ENCODE peak calls at places on chromosomes 2 and 18, in seven cellular contexts. R is mammary epithelial cell, W is body of pancreas, H is tibial artery, J is foreskin fibroblast, L is lung, E is AG04449. A is an unnamed sample.

GRCh38 chr18:59498687-59499086 is 139.6 kb upstream of the LMAN1 start:
- DNase-seq in R (no peak), W (no peak), H (no peak), J (no peak), L (no peak), E (no peak), A (no peak)

GRCh38 chr2:216603010-216603883 is 30.0 kb upstream of the IGFBP2 start:
- DNase-seq in R (peak; percentile 63), W (peak; percentile 79), H (no peak), J (no peak), L (no peak), E (no peak), A (no peak)

GRCh38 chr2:118430510-118431187 is 342.4 kb downstream of the INSIG2 start:
- DNase-seq in R (peak; percentile 88), W (no peak), H (no peak), J (peak; percentile 79), L (no peak), E (no peak), A (no peak)

GRCh38 chr18:45998244-45998643 is 31.1 kb upstream of the EPG5 start:
- DNase-seq in R (no peak), W (no peak), H (no peak), J (no peak), L (no peak), E (no peak), A (no peak)

GRCh38 chr2:197828464-197829135 is 24.2 kb downstream of the PLCL1 start:
- DNase-seq in R (no peak), W (no peak), H (no peak), J (peak; percentile 80), L (no peak), E (no peak), A (no peak)

GRCh38 chr2:26477126-26477910 is 606 bp downstream of the OTOF start:
- DNase-seq in R (no peak), W (no peak), H (no peak), J (no peak), L (no peak), E (no peak), A (no peak)

GRCh38 chr18:75529394-75529793 is 101.9 kb upstream of the SMIM21 start:
- DNase-seq in R (no peak), W (no peak), H (no peak), J (no peak), L (no peak), E (no peak), A (no peak)

GRCh38 chr2:64581777-64582539 is 57.8 kb downstream of the AFTPH start:
- DNase-seq in R (no peak), W (no peak), H (no peak), J (no peak), L (no peak), E (no peak), A (no peak)

GRCh38 chr18:7677001-7677400 is 109.9 kb downstream of the PTPRM start:
- DNase-seq in R (no peak), W (no peak), H (no peak), J (no peak), L (no peak), E (no peak), A (no peak)

GRCh38 chr2:12501469-12502147 is 215.1 kb upstream of the TRIB2 start:
- DNase-seq in R (peak; percentile 30), W (no peak), H (peak; percentile 68), J (peak; percentile 55), L (no peak), E (no peak), A (peak; percentile 49)

GRCh38 chr2:230664128-230664527 is 48.5 kb upstream of the CAB39 start:
- DNase-seq in R (no peak), W (no peak), H (no peak), J (peak; percentile 75), L (no peak), E (no peak), A (no peak)

GRCh38 chr2:219748673-219749570 is 121.5 kb downstream of the SLC4A3 start:
- DNase-seq in R (no peak), W (no peak), H (no peak), J (no peak), L (no peak), E (no peak), A (no peak)

GRCh38 chr2:217928324-217929293 is 74.2 kb downstream of the TNS1 start:
- DNase-seq in R (no peak), W (peak; percentile 25), H (peak; percentile 89), J (no peak), L (peak; percentile 92), E (no peak), A (peak; percentile 89)

GRCh38 chr2:111624401-111625156 is 259.4 kb downstream of the ANAPC1 start:
- DNase-seq in R (peak; percentile 80), W (no peak), H (no peak), J (peak; percentile 83), L (no peak), E (peak; percentile 60), A (no peak)

GRCh38 chr2:47904903-47905453 is 1.3 kb downstream of the FBXO11 start:
- DNase-seq in R (peak; percentile 21), W (peak; percentile 43), H (peak; percentile 70), J (no peak), L (peak; percentile 35), E (no peak), A (no peak)

GRCh38 chr2:177983183-177983788 is 89.3 kb downstream of the PDE11A start:
- DNase-seq in R (peak; percentile 36), W (peak; percentile 51), H (no peak), J (peak; percentile 32), L (no peak), E (no peak), A (no peak)

GRCh38 chr2:59449264-59449663 is 1104.2 kb downstream of the BCL11A start:
- DNase-seq in R (peak; percentile 19), W (peak; percentile 21), H (no peak), J (no peak), L (no peak), E (no peak), A (no peak)
- TF ChIP-seq CTCF in R (no peak), W (peak; percentile 28), H (no peak), J (no peak), L (no peak), E (no peak), A (no peak)

GRCh38 chr2:240170354-240170735 is 29.9 kb upstream of the OTOS start:
- DNase-seq in R (no peak), W (no peak), H (peak; percentile 11), J (no peak), L (no peak), E (no peak), A (no peak)

GRCh38 chr2:240168546-240169361 is 28.3 kb upstream of the OTOS start:
- DNase-seq in R (no peak), W (no peak), H (peak; percentile 38), J (no peak), L (no peak), E (no peak), A (no peak)

GRCh38 chr2:240172071-240172895 is 31.8 kb upstream of the OTOS start:
- DNase-seq in R (no peak), W (no peak), H (peak; percentile 44), J (no peak), L (no peak), E (no peak), A (no peak)

GRCh38 chr2:240169486-240170353 is 29.3 kb upstream of the OTOS start:
- DNase-seq in R (no peak), W (no peak), H (peak; percentile 47), J (no peak), L (no peak), E (no peak), A (no peak)

GRCh38 chr2:240170883-240171282 is 30.4 kb upstream of the OTOS start:
- DNase-seq in R (no peak), W (no peak), H (peak; percentile 10), J (no peak), L (no peak), E (no peak), A (no peak)
- TF ChIP-seq CTCF in R (no peak), W (no peak), H (no peak), J (no peak), L (no peak), E (no peak), A (no peak)

GRCh38 chr2:174350018-174350417 is 15.3 kb downstream of the SP9 start:
- DNase-seq in R (no peak), W (no peak), H (no peak), J (peak; percentile 38), L (no peak), E (no peak), A (no peak)
- TF ChIP-seq CTCF in R (peak; percentile 16), W (peak; percentile 7), H (no peak), J (peak; percentile 30), L (no peak), E (peak; percentile 42), A (no peak)

DNA sequence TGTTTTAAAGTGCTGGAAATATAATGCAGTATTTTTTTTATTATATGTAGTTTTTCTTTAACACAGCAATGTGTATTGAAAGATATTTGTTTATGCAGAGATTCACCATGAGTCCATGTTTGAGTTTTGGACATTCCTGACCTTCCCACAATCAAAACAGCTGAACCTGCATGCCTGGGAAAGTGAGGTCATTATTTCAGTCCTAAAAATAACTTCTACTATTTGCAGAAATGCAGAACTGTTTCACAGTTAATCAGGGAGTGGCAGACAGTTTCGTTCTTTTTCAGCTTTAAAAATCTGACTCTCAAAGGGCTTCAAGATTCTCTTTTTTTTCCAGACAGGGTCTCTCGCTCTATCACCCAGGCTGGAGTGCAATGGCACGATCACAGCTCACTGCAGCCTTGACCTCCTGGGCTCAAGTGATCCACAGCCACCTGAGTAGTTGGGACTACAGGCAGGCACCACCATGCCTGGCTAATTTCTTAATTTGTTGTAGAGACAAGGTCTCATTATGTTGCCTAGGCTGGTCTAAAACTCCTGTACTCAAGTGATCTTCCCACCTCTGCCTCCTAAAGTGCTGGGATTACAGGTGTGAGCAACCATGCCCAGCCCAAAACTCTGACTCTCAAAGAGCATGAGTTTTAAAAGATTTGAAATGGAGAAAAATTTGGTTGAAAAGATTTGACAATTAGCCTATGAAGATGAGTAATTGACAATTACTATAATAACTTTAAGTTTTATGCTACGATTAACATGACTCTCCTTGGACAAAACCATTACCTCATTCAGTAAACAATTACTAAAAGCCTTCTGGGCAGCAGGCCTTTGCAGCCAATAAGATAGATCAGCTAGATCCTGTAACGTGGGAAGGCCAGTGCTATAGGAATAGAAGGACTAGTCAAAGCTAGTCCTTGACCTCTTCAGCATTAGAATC is 5.0 kb upstream of the MYL12B start:
- DNase-seq in R (no peak), W (peak; percentile 69), H (no peak), J (peak; percentile 63), L (no peak), E (no peak), A (no peak)
- TF ChIP-seq CTCF in R (no peak), W (no peak), H (no peak), J (no peak), L (no peak), E (no peak), A (no peak)

DNA sequence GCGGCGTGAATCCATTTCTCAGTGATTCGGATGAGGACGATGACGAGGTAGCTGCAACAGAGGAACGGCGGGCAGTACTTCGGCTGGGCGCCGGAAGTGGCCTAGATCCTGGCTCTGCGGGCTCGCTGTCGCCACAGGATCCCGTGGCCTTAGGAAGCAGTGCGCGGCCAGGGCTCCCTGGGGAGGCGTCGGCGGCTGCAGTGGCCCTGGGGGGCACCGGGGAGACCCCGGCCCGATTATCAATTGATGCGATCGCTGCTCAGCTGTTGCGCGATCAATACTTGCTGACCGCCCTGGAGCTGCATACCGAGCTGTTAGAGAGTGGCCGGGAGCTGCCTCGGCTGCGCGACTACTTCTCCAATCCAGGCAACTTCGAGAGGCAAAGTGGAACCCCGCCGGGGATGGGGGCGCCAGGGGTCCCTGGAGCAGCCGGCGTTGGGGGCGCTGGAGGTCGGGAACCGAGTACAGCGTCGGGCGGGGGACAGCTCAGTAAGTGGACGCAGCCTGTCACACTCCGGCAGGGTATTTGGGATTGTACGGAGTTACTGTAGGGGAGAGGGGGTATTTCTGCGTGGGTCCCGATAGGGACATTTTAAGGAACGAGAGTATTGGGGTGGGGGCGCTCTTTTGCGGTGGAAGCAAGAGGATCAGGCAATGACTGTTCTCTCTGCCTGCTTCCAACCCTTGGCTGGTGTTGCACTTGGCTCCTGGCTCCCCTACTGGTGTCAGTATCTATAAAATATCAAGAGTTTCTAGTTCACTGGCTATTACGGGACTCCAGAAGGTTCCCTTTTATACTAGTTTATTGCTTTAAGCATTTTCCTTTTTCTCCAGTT is 706 bp downstream of the RELCH start:
- DNase-seq in R (peak; percentile 33), W (peak; percentile 12), H (peak; percentile 65), J (peak; percentile 53), L (peak; percentile 32), E (no peak), A (peak; percentile 57)
- TF ChIP-seq CTCF in R (no peak), W (no peak), H (no peak), J (no peak), L (no peak), E (no peak), A (peak; percentile 30)